ENCODE peak calls at places on chromosomes 12 and 14, in seven cellular contexts. One of them, this sample, is unnamed.
A peak's percentile ranks its signal among the peaks of the same experiment; 100 is the strongest.

GRCh38 chr12:123114305-123115083 is 36.4 kb downstream of the PITPNM2 start:
- DNase-seq in Calu3: no peak
- DNase-seq in uterus: no peak
- DNase-seq in PC-3: no peak
- DNase-seq in GM13977: no peak
- DNase-seq in prostate gland: no peak
- DNase-seq in body of pancreas: no peak
- DNase-seq in this sample: no peak

GRCh38 chr12:13250416-13250815 is 53.9 kb downstream of the EMP1 start:
- DNase-seq in body of pancreas: no peak
- DNase-seq in Calu3: peak; percentile 13
- DNase-seq in prostate gland: no peak
- DNase-seq in uterus: no peak
- DNase-seq in GM13977: no peak
- DNase-seq in PC-3: peak; percentile 76
- DNase-seq in this sample: no peak

GRCh38 chr12:40691913-40692616 is at the start of gene CNTN1:
- DNase-seq in uterus: peak; percentile 70
- DNase-seq in Calu3: no peak
- DNase-seq in PC-3: no peak
- DNase-seq in body of pancreas: peak; percentile 42
- DNase-seq in prostate gland: peak; percentile 46
- DNase-seq in GM13977: peak; percentile 84
- DNase-seq in this sample: peak; percentile 83

GRCh38 chr14:58426819-58427288 is 477 bp downstream of the TIMM9 start:
- DNase-seq in GM13977: peak; percentile 55
- DNase-seq in uterus: peak; percentile 58
- DNase-seq in body of pancreas: peak; percentile 60
- DNase-seq in PC-3: no peak
- DNase-seq in Calu3: peak; percentile 50
- DNase-seq in prostate gland: peak; percentile 34
- DNase-seq in this sample: peak; percentile 74

GRCh38 chr12:19125325-19125724 is 4.2 kb upstream of the PLEKHA5 start:
- DNase-seq in PC-3: peak; percentile 52
- DNase-seq in uterus: no peak
- DNase-seq in prostate gland: no peak
- DNase-seq in body of pancreas: no peak
- DNase-seq in Calu3: no peak
- DNase-seq in GM13977: no peak
- DNase-seq in this sample: no peak

GRCh38 chr14:97180304-97181200 is 383.4 kb downstream of the VRK1 start:
- DNase-seq in body of pancreas: no peak
- DNase-seq in Calu3: no peak
- DNase-seq in GM13977: no peak
- DNase-seq in uterus: no peak
- DNase-seq in prostate gland: no peak
- DNase-seq in PC-3: peak; percentile 92
- DNase-seq in this sample: no peak

GRCh38 chr12:42474391-42474790 is 115.2 kb downstream of the PRICKLE1 start:
- DNase-seq in PC-3: peak; percentile 84
- DNase-seq in Calu3: no peak
- DNase-seq in uterus: no peak
- DNase-seq in prostate gland: no peak
- DNase-seq in GM13977: no peak
- DNase-seq in body of pancreas: no peak
- DNase-seq in this sample: no peak

GRCh38 chr14:101972126-101972785 is 7.9 kb downstream of the DYNC1H1 start:
- DNase-seq in body of pancreas: peak; percentile 75
- DNase-seq in prostate gland: peak; percentile 75
- DNase-seq in PC-3: peak; percentile 100
- DNase-seq in GM13977: no peak
- DNase-seq in Calu3: peak; percentile 86
- DNase-seq in uterus: peak; percentile 79
- DNase-seq in this sample: no peak

GRCh38 chr14:78152246-78153068 is 17.7 kb upstream of the NRXN3 start:
- DNase-seq in PC-3: no peak
- DNase-seq in body of pancreas: no peak
- DNase-seq in uterus: no peak
- DNase-seq in Calu3: no peak
- DNase-seq in prostate gland: no peak
- DNase-seq in GM13977: no peak
- DNase-seq in this sample: no peak

GRCh38 chr14:101593411-101594181 is 32.3 kb downstream of the DIO3 start:
- DNase-seq in PC-3: no peak
- DNase-seq in Calu3: no peak
- DNase-seq in GM13977: no peak
- DNase-seq in body of pancreas: no peak
- DNase-seq in uterus: no peak
- DNase-seq in prostate gland: no peak
- DNase-seq in this sample: no peak

GRCh38 chr12:20370001-20370381 is 1.7 kb downstream of the PDE3A start:
- DNase-seq in Calu3: peak; percentile 50
- DNase-seq in prostate gland: peak; percentile 35
- DNase-seq in uterus: peak; percentile 32
- DNase-seq in body of pancreas: peak; percentile 36
- DNase-seq in GM13977: no peak
- DNase-seq in PC-3: no peak
- DNase-seq in this sample: no peak

GRCh38 chr12:53131844-53132243 is 28.6 kb downstream of the SOAT2 start:
- DNase-seq in prostate gland: no peak
- DNase-seq in body of pancreas: no peak
- DNase-seq in PC-3: no peak
- DNase-seq in Calu3: no peak
- DNase-seq in GM13977: no peak
- DNase-seq in uterus: no peak
- DNase-seq in this sample: peak; percentile 20

GRCh38 chr12:9109737-9110491 is 5.8 kb downstream of the A2M start:
- DNase-seq in body of pancreas: no peak
- DNase-seq in PC-3: no peak
- DNase-seq in uterus: no peak
- DNase-seq in GM13977: no peak
- DNase-seq in Calu3: no peak
- DNase-seq in prostate gland: no peak
- DNase-seq in this sample: no peak

GRCh38 chr14:34439090-34439489 is 22.9 kb downstream of the SPTSSA start:
- DNase-seq in prostate gland: no peak
- DNase-seq in Calu3: no peak
- DNase-seq in PC-3: no peak
- DNase-seq in uterus: no peak
- DNase-seq in GM13977: no peak
- DNase-seq in body of pancreas: no peak
- DNase-seq in this sample: no peak
- TF ChIP-seq CTCF in prostate gland: no peak
- TF ChIP-seq CTCF in Calu3: no peak
- TF ChIP-seq CTCF in PC-3: no peak
- TF ChIP-seq CTCF in uterus: no peak
- TF ChIP-seq CTCF in GM13977: no peak
- TF ChIP-seq CTCF in body of pancreas: no peak
- TF ChIP-seq CTCF in this sample: no peak

GRCh38 chr14:33184587-33184986 is 245.9 kb downstream of the NPAS3 start:
- DNase-seq in PC-3: peak; percentile 53
- DNase-seq in body of pancreas: no peak
- DNase-seq in Calu3: no peak
- DNase-seq in prostate gland: no peak
- DNase-seq in uterus: no peak
- DNase-seq in GM13977: no peak
- DNase-seq in this sample: no peak
- TF ChIP-seq CTCF in PC-3: peak; percentile 61
- TF ChIP-seq CTCF in body of pancreas: no peak
- TF ChIP-seq CTCF in Calu3: no peak
- TF ChIP-seq CTCF in prostate gland: no peak
- TF ChIP-seq CTCF in uterus: no peak
- TF ChIP-seq CTCF in GM13977: no peak
- TF ChIP-seq CTCF in this sample: peak; percentile 29

DNA sequence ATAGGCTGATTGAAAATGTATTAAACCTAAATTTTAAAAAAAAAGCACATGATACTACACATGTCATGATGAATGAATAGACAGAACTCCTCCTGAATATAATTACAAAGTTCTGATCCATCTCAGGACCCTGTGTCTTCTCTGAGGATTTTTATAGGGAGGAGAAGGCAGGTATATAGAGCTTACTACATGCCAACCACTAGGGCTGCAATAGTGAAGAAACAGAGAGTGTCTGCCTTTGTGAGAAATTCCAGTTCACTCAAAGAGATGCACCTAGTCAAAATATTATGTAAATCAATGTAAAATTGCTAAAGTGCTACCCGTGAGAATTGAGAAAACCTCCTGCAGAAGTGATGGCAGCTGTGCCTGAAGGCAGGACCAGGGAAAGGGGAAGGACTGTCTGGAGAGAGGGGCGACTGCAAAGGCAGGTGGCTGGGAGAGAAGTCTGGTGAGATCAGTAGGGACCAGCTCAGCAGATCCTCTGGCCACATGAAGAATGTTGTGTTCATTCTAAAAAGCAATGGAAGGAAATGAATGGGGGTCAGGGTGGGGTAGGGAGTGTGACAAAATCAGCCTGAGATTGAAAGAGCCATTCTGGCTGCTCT is 15.1 kb downstream of the ABHD4 start:
- DNase-seq in prostate gland: no peak
- DNase-seq in Calu3: no peak
- DNase-seq in body of pancreas: no peak
- DNase-seq in GM13977: no peak
- DNase-seq in PC-3: no peak
- DNase-seq in uterus: no peak
- DNase-seq in this sample: no peak
- TF ChIP-seq CTCF in prostate gland: no peak
- TF ChIP-seq CTCF in Calu3: no peak
- TF ChIP-seq CTCF in body of pancreas: no peak
- TF ChIP-seq CTCF in GM13977: no peak
- TF ChIP-seq CTCF in PC-3: peak; percentile 19
- TF ChIP-seq CTCF in uterus: no peak
- TF ChIP-seq CTCF in this sample: peak; percentile 34

GRCh38 chr14:43140453-43140852 is 1366.6 kb downstream of the FSCB start:
- DNase-seq in body of pancreas: no peak
- DNase-seq in PC-3: no peak
- DNase-seq in Calu3: no peak
- DNase-seq in uterus: no peak
- DNase-seq in GM13977: no peak
- DNase-seq in prostate gland: no peak
- DNase-seq in this sample: no peak
- TF ChIP-seq CTCF in body of pancreas: no peak
- TF ChIP-seq CTCF in PC-3: no peak
- TF ChIP-seq CTCF in Calu3: no peak
- TF ChIP-seq CTCF in uterus: no peak
- TF ChIP-seq CTCF in GM13977: no peak
- TF ChIP-seq CTCF in prostate gland: no peak
- TF ChIP-seq CTCF in this sample: no peak

GRCh38 chr14:56120091-56120632 is 2.0 kb downstream of the PELI2 start:
- DNase-seq in body of pancreas: no peak
- DNase-seq in prostate gland: no peak
- DNase-seq in Calu3: peak; percentile 5
- DNase-seq in PC-3: no peak
- DNase-seq in GM13977: no peak
- DNase-seq in uterus: no peak
- DNase-seq in this sample: no peak
- TF ChIP-seq CTCF in body of pancreas: peak; percentile 35
- TF ChIP-seq CTCF in prostate gland: peak; percentile 7
- TF ChIP-seq CTCF in Calu3: no peak
- TF ChIP-seq CTCF in PC-3: no peak
- TF ChIP-seq CTCF in GM13977: no peak
- TF ChIP-seq CTCF in uterus: no peak
- TF ChIP-seq CTCF in this sample: no peak

This sample was measured in type B pancreatic cell.